ENCODE peak calls at places on chromosomes 11 and 22, in ten cellular contexts. W is spleen, O is GM12892, T is HCT116, K is transverse colon, C is SK-N-SH, D is stomach, E is H1, A is GM12891, B is K562. Y is an unnamed sample.

GRCh38 chr22:17773606-17774205 is 563 bp downstream of the BID start:
- DNase-seq in W (peak; percentile 93), O (peak; percentile 68), T (no peak), K (peak; percentile 66), C (peak; percentile 93), D (peak; percentile 59), E (no peak), A (peak; percentile 67), B (peak; percentile 78), Y (no peak)

GRCh38 chr11:1557168-1557884 is 14.7 kb downstream of the DUSP8 start:
- DNase-seq in W (no peak), O (no peak), T (no peak), K (no peak), C (no peak), D (no peak), E (no peak), A (no peak), B (no peak), Y (no peak)

GRCh38 chr11:34916810-34917780 is 677 bp downstream of the PDHX start:
- DNase-seq in W (no peak), O (peak; percentile 2), T (peak; percentile 34), K (no peak), C (no peak), D (no peak), E (no peak), A (no peak), B (peak; percentile 25), Y (no peak)

GRCh38 chr11:71140206-71140919 is 112.0 kb downstream of the SHANK2 start:
- DNase-seq in W (peak; percentile 56), O (no peak), T (no peak), K (no peak), C (no peak), D (no peak), E (no peak), A (no peak), B (no peak), Y (no peak)

GRCh38 chr11:125072210-125072960 is 9.3 kb downstream of the SLC37A2 start:
- DNase-seq in W (peak; percentile 84), O (peak; percentile 79), T (no peak), K (peak; percentile 58), C (no peak), D (no peak), E (no peak), A (peak; percentile 75), B (no peak), Y (no peak)

GRCh38 chr11:5992604-5993251 is 5.9 kb upstream of the OR52L1 start:
- DNase-seq in W (no peak), O (no peak), T (peak; percentile 13), K (no peak), C (peak; percentile 45), D (no peak), E (no peak), A (peak; percentile 17), B (peak; percentile 38), Y (no peak)

GRCh38 chr22:50601669-50602337 is 1.2 kb downstream of the MAPK8IP2 start:
- DNase-seq in W (no peak), O (no peak), T (no peak), K (no peak), C (peak; percentile 36), D (no peak), E (no peak), A (no peak), B (no peak), Y (no peak)

GRCh38 chr11:47241740-47242400 is 6.7 kb downstream of the ACP2 start:
- DNase-seq in W (no peak), O (no peak), T (no peak), K (no peak), C (peak; percentile 3), D (no peak), E (no peak), A (no peak), B (no peak), Y (no peak)

GRCh38 chr11:31479073-31479472 is 30.3 kb downstream of the IMMP1L start:
- DNase-seq in W (no peak), O (no peak), T (no peak), K (no peak), C (no peak), D (no peak), E (no peak), A (no peak), B (no peak), Y (no peak)

GRCh38 chr11:31477528-31478255 is 31.7 kb downstream of the IMMP1L start:
- DNase-seq in W (no peak), O (no peak), T (no peak), K (no peak), C (peak; percentile 32), D (no peak), E (no peak), A (no peak), B (no peak), Y (no peak)

DNA sequence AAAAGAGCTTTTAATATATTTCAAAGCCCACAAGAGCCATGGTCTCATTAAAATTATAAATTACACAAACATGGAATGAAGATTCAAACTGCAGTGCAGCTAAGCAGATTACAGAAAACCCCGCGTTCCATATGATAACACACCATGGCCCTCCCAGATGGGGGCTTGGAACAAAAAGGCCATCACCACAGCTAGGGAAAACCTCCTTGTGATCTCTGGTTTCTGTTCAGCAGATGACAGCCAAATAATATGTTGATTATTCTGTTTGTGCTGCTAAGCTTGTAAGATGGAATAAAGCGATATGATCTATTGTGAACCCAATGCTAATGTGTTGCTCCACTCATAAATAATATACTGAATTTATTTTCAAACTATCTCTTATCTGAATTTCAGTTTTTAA is 28.5 kb downstream of the IMMP1L start:
- DNase-seq in W (no peak), O (no peak), T (no peak), K (no peak), C (peak; percentile 61), D (no peak), E (no peak), A (no peak), B (no peak), Y (no peak)
- TF ChIP-seq POLR2AphosphoS5 in W (no peak), O (no peak), T (no peak), K (no peak), C (no peak), D (no peak), E (no peak), A (no peak), B (no peak), Y (no peak)

GRCh38 chr11:67265633-67266423 is 445 bp upstream of the GRK2 start:
- DNase-seq in W (peak; percentile 97), O (peak; percentile 86), T (no peak), K (peak; percentile 85), C (peak; percentile 94), D (peak; percentile 85), E (no peak), A (peak; percentile 78), B (peak; percentile 91), Y (no peak)
- TF ChIP-seq POLR2AphosphoS5 in W (peak; percentile 46), O (no peak), T (no peak), K (no peak), C (no peak), D (no peak), E (no peak), A (no peak), B (no peak), Y (peak; percentile 46)

DNA sequence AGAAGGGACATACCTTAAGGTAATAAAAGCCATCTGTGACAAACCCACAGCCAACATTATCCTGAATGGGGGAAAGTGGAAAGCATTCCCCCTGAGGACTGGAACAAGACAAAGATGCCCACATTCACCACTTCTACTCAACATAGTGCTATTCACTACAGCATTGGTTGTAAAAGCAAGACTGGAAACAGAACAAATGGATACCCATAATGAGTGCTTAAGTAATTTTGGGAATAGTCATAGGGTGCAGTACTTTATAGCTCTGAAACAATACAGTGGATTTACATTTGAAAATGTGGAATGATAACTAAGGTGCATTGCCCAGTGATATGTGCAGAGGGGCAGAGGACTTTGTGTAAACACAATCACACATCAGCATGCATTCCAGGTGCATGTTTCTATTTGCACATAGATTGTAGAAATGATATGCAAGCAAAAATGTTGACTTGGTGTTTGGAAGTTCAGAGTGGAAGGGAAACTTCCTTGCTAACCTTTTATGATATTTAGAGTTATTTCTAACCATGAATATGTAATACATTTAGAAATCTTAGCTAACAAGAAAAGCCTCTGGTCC is 112.3 kb downstream of the IGLL1 start:
- DNase-seq in W (no peak), O (no peak), T (no peak), K (no peak), C (no peak), D (no peak), E (no peak), A (no peak), B (no peak), Y (no peak)
- TF ChIP-seq POLR2AphosphoS5 in W (no peak), O (no peak), T (no peak), K (no peak), C (no peak), D (no peak), E (no peak), A (no peak), B (no peak), Y (no peak)

GRCh38 chr11:11312738-11313137 is 40.3 kb downstream of the CSNK2A3 start:
- DNase-seq in W (no peak), O (no peak), T (no peak), K (no peak), C (no peak), D (no peak), E (no peak), A (no peak), B (no peak), Y (no peak)
- TF ChIP-seq POLR2AphosphoS5 in W (no peak), O (no peak), T (no peak), K (no peak), C (no peak), D (no peak), E (no peak), A (no peak), B (no peak), Y (no peak)

GRCh38 chr11:506950-507726 is at the start of gene RNH1:
- DNase-seq in W (peak; percentile 100), O (peak; percentile 96), T (peak; percentile 77), K (peak; percentile 99), C (peak; percentile 100), D (peak; percentile 99), E (peak; percentile 73), A (peak; percentile 98), B (peak; percentile 99), Y (peak; percentile 99)
- TF ChIP-seq POLR2AphosphoS5 in W (peak; percentile 83), O (no peak), T (no peak), K (peak; percentile 83), C (peak; percentile 15), D (no peak), E (peak; percentile 60), A (peak; percentile 54), B (peak; percentile 46), Y (peak; percentile 83)

GRCh38 chr11:10511046-10511711 is 29.8 kb downstream of the RNF141 start:
- DNase-seq in W (no peak), O (no peak), T (no peak), K (no peak), C (no peak), D (no peak), E (peak; percentile 43), A (no peak), B (no peak), Y (no peak)
- TF ChIP-seq POLR2AphosphoS5 in W (no peak), O (no peak), T (peak; percentile 28), K (no peak), C (no peak), D (no peak), E (no peak), A (no peak), B (no peak), Y (no peak)

GRCh38 chr11:69013009-69013951 is at the start of gene MRGPRF:
- DNase-seq in W (peak; percentile 73), O (no peak), T (no peak), K (peak; percentile 87), C (peak; percentile 89), D (peak; percentile 67), E (peak; percentile 34), A (no peak), B (no peak), Y (peak; percentile 72)
- TF ChIP-seq POLR2AphosphoS5 in W (peak; percentile 50), O (no peak), T (no peak), K (peak; percentile 79), C (no peak), D (peak; percentile 62), E (no peak), A (no peak), B (no peak), Y (peak; percentile 50)

Y was measured in breast epithelium.